ENCODE peak calls at places on chromosomes 6 and 20, in six cellular contexts. E, W, C, U, J and S are unnamed samples.

GRCh38 chr6:3456794-3457709 is at the start of gene SLC22A23:
- DNase-seq in E (peak; percentile 64), W (peak; percentile 88), C (peak; percentile 75), U (no peak), J (peak; percentile 31), S (no peak)

GRCh38 chr6:107594736-107595135 is 104.8 kb downstream of the SOBP start:
- DNase-seq in E (no peak), W (no peak), C (no peak), U (no peak), J (peak; percentile 27), S (no peak)

GRCh38 chr6:106591111-106591825 is 38.0 kb downstream of the RTN4IP1 start:
- DNase-seq in E (no peak), W (no peak), C (no peak), U (no peak), J (peak; percentile 75), S (no peak)

GRCh38 chr6:81806793-81807565 is 54.5 kb upstream of the TENT5A start:
- DNase-seq in E (no peak), W (no peak), C (no peak), U (no peak), J (no peak), S (no peak)

GRCh38 chr6:99092009-99092408 is 144.3 kb upstream of the FBXL4 start:
- DNase-seq in E (no peak), W (no peak), C (no peak), U (no peak), J (no peak), S (no peak)

GRCh38 chr6:76861403-76861802 is 601.9 kb downstream of the HTR1B start:
- DNase-seq in E (no peak), W (peak; percentile 55), C (peak; percentile 38), U (no peak), J (peak; percentile 21), S (no peak)

GRCh38 chr6:56802570-56802969 is 152.3 kb upstream of the BEND6 start:
- DNase-seq in E (no peak), W (no peak), C (no peak), U (peak; percentile 53), J (peak; percentile 80), S (no peak)

GRCh38 chr6:18277181-18278006 is 13.1 kb upstream of the DEK start:
- DNase-seq in E (no peak), W (peak; percentile 70), C (peak; percentile 19), U (no peak), J (peak; percentile 15), S (no peak)

GRCh38 chr20:43853174-43853803 is 61.4 kb upstream of the TOX2 start:
- DNase-seq in E (no peak), W (no peak), C (no peak), U (no peak), J (peak; percentile 68), S (no peak)

GRCh38 chr6:40794581-40794980 is 207.4 kb upstream of the LRFN2 start:
- DNase-seq in E (no peak), W (no peak), C (no peak), U (no peak), J (no peak), S (no peak)

GRCh38 chr20:44489223-44489622 is 13.5 kb downstream of the TTPAL start:
- DNase-seq in E (no peak), W (no peak), C (no peak), U (no peak), J (no peak), S (no peak)

GRCh38 chr6:158686791-158687381 is 37.0 kb downstream of the SYTL3 start:
- DNase-seq in E (no peak), W (no peak), C (no peak), U (no peak), J (no peak), S (peak; percentile 25)

GRCh38 chr20:17171750-17172149 is 55.1 kb upstream of the PCSK2 start:
- DNase-seq in E (no peak), W (no peak), C (no peak), U (peak; percentile 3), J (no peak), S (no peak)

GRCh38 chr20:56504373-56505005 is 20.1 kb upstream of the FAM209A start:
- DNase-seq in E (peak; percentile 5), W (no peak), C (peak; percentile 47), U (no peak), J (no peak), S (no peak)

GRCh38 chr6:53834134-53834533 is 39.3 kb downstream of the LRRC1 start:
- DNase-seq in E (no peak), W (no peak), C (no peak), U (no peak), J (peak; percentile 30), S (no peak)

GRCh38 chr6:21522007-21522758 is 71.4 kb upstream of the SOX4 start:
- DNase-seq in E (no peak), W (no peak), C (no peak), U (no peak), J (no peak), S (no peak)

GRCh38 chr20:57713505-57713903 is 3.7 kb upstream of the PMEPA1 start:
- DNase-seq in E (no peak), W (no peak), C (no peak), U (no peak), J (no peak), S (no peak)

GRCh38 chr6:10555625-10556309 is 34.6 kb downstream of the GCNT2 start:
- DNase-seq in E (no peak), W (peak; percentile 83), C (peak; percentile 60), U (no peak), J (peak; percentile 43), S (no peak)

GRCh38 chr20:37329481-37330165 is 16.3 kb upstream of the SRC start:
- DNase-seq in E (no peak), W (no peak), C (no peak), U (no peak), J (no peak), S (no peak)

GRCh38 chr6:37485259-37485658 is 14.4 kb downstream of the CCDC167 start:
- DNase-seq in E (no peak), W (no peak), C (peak; percentile 24), U (no peak), J (no peak), S (no peak)

GRCh38 chr20:46028110-46028509 is 905 bp upstream of the SLC12A5 start:
- DNase-seq in E (no peak), W (no peak), C (no peak), U (no peak), J (no peak), S (no peak)

GRCh38 chr6:5457036-5457435 is 195.7 kb downstream of the FARS2 start:
- DNase-seq in E (no peak), W (no peak), C (no peak), U (no peak), J (no peak), S (no peak)

GRCh38 chr6:105981002-105981887 is 104.9 kb upstream of the PRDM1 start:
- DNase-seq in E (no peak), W (peak; percentile 55), C (peak; percentile 48), U (no peak), J (no peak), S (no peak)

GRCh38 chr6:30101423-30101938 is 11.4 kb downstream of the TRIM31 start:
- DNase-seq in E (no peak), W (no peak), C (peak; percentile 17), U (no peak), J (no peak), S (no peak)

GRCh38 chr6:5087389-5087788 is 2.2 kb downstream of the PPP1R3G start:
- DNase-seq in E (no peak), W (no peak), C (no peak), U (no peak), J (no peak), S (no peak)

GRCh38 chr20:57264151-57264792 is 2.2 kb downstream of the BMP7 start:
- DNase-seq in E (no peak), W (peak; percentile 56), C (no peak), U (no peak), J (no peak), S (no peak)

GRCh38 chr6:692858-693736 is at the start of gene EXOC2:
- DNase-seq in E (peak; percentile 77), W (peak; percentile 92), C (peak; percentile 89), U (no peak), J (peak; percentile 86), S (no peak)